ENCODE peak calls at places on chromosomes 7 and 10, in nine cellular contexts. One of them, this sample, is unnamed.

GRCh38 chr10:24209421-24209770 is 458 bp downstream of the KIAA1217 start:
- DNase-seq in GM23338: no peak
- DNase-seq in A549: no peak
- DNase-seq in fibroblast of lung: peak; percentile 66
- DNase-seq in fibroblast of pulmonary artery: peak; percentile 23
- DNase-seq in coronary artery: no peak
- DNase-seq in OCI-LY7: no peak
- DNase-seq in heart left ventricle: no peak
- DNase-seq in neural progenitor cell: peak; percentile 46
- DNase-seq in this sample: peak; percentile 38

GRCh38 chr10:71666607-71667373 is 52.8 kb downstream of the C10orf105 start:
- DNase-seq in fibroblast of lung: peak; percentile 23
- DNase-seq in A549: no peak
- DNase-seq in GM23338: no peak
- DNase-seq in heart left ventricle: no peak
- DNase-seq in OCI-LY7: no peak
- DNase-seq in neural progenitor cell: peak; percentile 52
- DNase-seq in coronary artery: no peak
- DNase-seq in fibroblast of pulmonary artery: no peak
- DNase-seq in this sample: no peak

GRCh38 chr10:128324058-128324457 is 197.8 kb upstream of the MKI67 start:
- DNase-seq in A549: peak; percentile 14
- DNase-seq in GM23338: peak; percentile 66
- DNase-seq in coronary artery: no peak
- DNase-seq in neural progenitor cell: peak; percentile 83
- DNase-seq in fibroblast of pulmonary artery: no peak
- DNase-seq in OCI-LY7: no peak
- DNase-seq in heart left ventricle: no peak
- DNase-seq in fibroblast of lung: no peak
- DNase-seq in this sample: peak; percentile 7

GRCh38 chr10:65294329-65294728 is 1631.5 kb upstream of the LRRTM3 start:
- DNase-seq in OCI-LY7: no peak
- DNase-seq in heart left ventricle: no peak
- DNase-seq in neural progenitor cell: no peak
- DNase-seq in GM23338: peak; percentile 30
- DNase-seq in coronary artery: no peak
- DNase-seq in fibroblast of lung: peak; percentile 37
- DNase-seq in fibroblast of pulmonary artery: peak; percentile 9
- DNase-seq in A549: no peak
- DNase-seq in this sample: no peak

GRCh38 chr7:26192485-26193087 is 8.0 kb downstream of the HNRNPA2B1 start:
- DNase-seq in GM23338: no peak
- DNase-seq in OCI-LY7: no peak
- DNase-seq in fibroblast of lung: no peak
- DNase-seq in A549: no peak
- DNase-seq in coronary artery: no peak
- DNase-seq in fibroblast of pulmonary artery: no peak
- DNase-seq in heart left ventricle: no peak
- DNase-seq in neural progenitor cell: no peak
- DNase-seq in this sample: no peak

GRCh38 chr7:108135446-108136190 is 5.5 kb upstream of the LAMB4 start:
- DNase-seq in fibroblast of pulmonary artery: no peak
- DNase-seq in heart left ventricle: no peak
- DNase-seq in GM23338: no peak
- DNase-seq in A549: no peak
- DNase-seq in OCI-LY7: peak; percentile 7
- DNase-seq in fibroblast of lung: no peak
- DNase-seq in coronary artery: no peak
- DNase-seq in neural progenitor cell: no peak
- DNase-seq in this sample: no peak

GRCh38 chr10:21519327-21519933 is 6.1 kb downstream of the SKIDA1 start:
- DNase-seq in heart left ventricle: no peak
- DNase-seq in fibroblast of pulmonary artery: no peak
- DNase-seq in coronary artery: no peak
- DNase-seq in neural progenitor cell: peak; percentile 14
- DNase-seq in OCI-LY7: no peak
- DNase-seq in fibroblast of lung: peak; percentile 39
- DNase-seq in A549: no peak
- DNase-seq in GM23338: no peak
- DNase-seq in this sample: no peak

GRCh38 chr10:33265621-33266020 is 68.8 kb downstream of the NRP1 start:
- DNase-seq in A549: no peak
- DNase-seq in coronary artery: no peak
- DNase-seq in GM23338: no peak
- DNase-seq in neural progenitor cell: no peak
- DNase-seq in fibroblast of lung: no peak
- DNase-seq in fibroblast of pulmonary artery: no peak
- DNase-seq in heart left ventricle: no peak
- DNase-seq in OCI-LY7: no peak
- DNase-seq in this sample: no peak

GRCh38 chr10:30788307-30788706 is 158.8 kb upstream of the LYZL2 start:
- DNase-seq in fibroblast of lung: peak; percentile 54
- DNase-seq in fibroblast of pulmonary artery: peak; percentile 47
- DNase-seq in heart left ventricle: no peak
- DNase-seq in OCI-LY7: no peak
- DNase-seq in coronary artery: no peak
- DNase-seq in A549: no peak
- DNase-seq in GM23338: no peak
- DNase-seq in neural progenitor cell: no peak
- DNase-seq in this sample: peak; percentile 26

GRCh38 chr7:44291733-44292395 is 33.5 kb downstream of the CAMK2B start:
- DNase-seq in fibroblast of pulmonary artery: peak; percentile 52
- DNase-seq in coronary artery: no peak
- DNase-seq in heart left ventricle: peak; percentile 14
- DNase-seq in fibroblast of lung: no peak
- DNase-seq in OCI-LY7: no peak
- DNase-seq in neural progenitor cell: peak; percentile 1
- DNase-seq in GM23338: no peak
- DNase-seq in A549: no peak
- DNase-seq in this sample: no peak

GRCh38 chr7:142024547-142024946 is 28.9 kb downstream of the MGAM start:
- DNase-seq in neural progenitor cell: no peak
- DNase-seq in heart left ventricle: no peak
- DNase-seq in fibroblast of pulmonary artery: no peak
- DNase-seq in GM23338: no peak
- DNase-seq in OCI-LY7: no peak
- DNase-seq in A549: no peak
- DNase-seq in coronary artery: no peak
- DNase-seq in fibroblast of lung: peak; percentile 61
- DNase-seq in this sample: peak; percentile 13

GRCh38 chr7:150941983-150942590 is 36.0 kb downstream of the KCNH2 start:
- DNase-seq in GM23338: no peak
- DNase-seq in A549: no peak
- DNase-seq in OCI-LY7: peak; percentile 42
- DNase-seq in heart left ventricle: peak; percentile 64
- DNase-seq in fibroblast of pulmonary artery: no peak
- DNase-seq in coronary artery: no peak
- DNase-seq in fibroblast of lung: no peak
- DNase-seq in neural progenitor cell: no peak
- DNase-seq in this sample: no peak

GRCh38 chr10:42680267-42680666 is 41.9 kb upstream of the ZNF33B start:
- DNase-seq in fibroblast of pulmonary artery: no peak
- DNase-seq in OCI-LY7: no peak
- DNase-seq in coronary artery: no peak
- DNase-seq in GM23338: no peak
- DNase-seq in fibroblast of lung: no peak
- DNase-seq in A549: no peak
- DNase-seq in heart left ventricle: no peak
- DNase-seq in neural progenitor cell: no peak
- DNase-seq in this sample: no peak

GRCh38 chr10:93580824-93581223 is 14.4 kb downstream of the FFAR4 start:
- DNase-seq in neural progenitor cell: peak; percentile 86
- DNase-seq in fibroblast of pulmonary artery: peak; percentile 14
- DNase-seq in heart left ventricle: no peak
- DNase-seq in fibroblast of lung: peak; percentile 18
- DNase-seq in coronary artery: no peak
- DNase-seq in A549: peak; percentile 56
- DNase-seq in GM23338: peak; percentile 72
- DNase-seq in OCI-LY7: no peak
- DNase-seq in this sample: no peak

GRCh38 chr10:68154211-68154497 is 44.9 kb downstream of the MYPN start:
- DNase-seq in fibroblast of lung: peak; percentile 78
- DNase-seq in OCI-LY7: peak; percentile 10
- DNase-seq in neural progenitor cell: peak; percentile 29
- DNase-seq in GM23338: peak; percentile 57
- DNase-seq in heart left ventricle: peak; percentile 63
- DNase-seq in A549: peak; percentile 29
- DNase-seq in coronary artery: no peak
- DNase-seq in fibroblast of pulmonary artery: peak; percentile 38
- DNase-seq in this sample: no peak

DNA sequence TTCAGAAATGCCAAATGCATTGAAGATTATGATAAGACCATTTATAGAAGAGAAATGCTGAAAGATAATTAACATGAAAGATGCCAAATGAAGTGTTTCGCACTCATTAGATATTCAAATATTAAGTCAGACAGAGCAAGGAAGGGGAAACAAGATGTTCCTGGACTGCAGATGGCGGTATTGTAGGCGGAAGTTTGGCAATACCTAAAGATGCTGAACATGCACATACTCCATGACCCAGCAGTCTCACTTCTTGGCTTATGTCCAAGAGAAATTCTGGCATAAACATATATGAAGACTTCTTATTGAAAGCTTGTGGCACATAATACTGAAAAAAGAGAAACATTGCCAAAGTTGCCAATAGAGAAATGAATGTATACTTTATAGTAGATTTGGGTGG is 325.4 kb upstream of the SEMA3C start:
- DNase-seq in OCI-LY7: no peak
- DNase-seq in fibroblast of pulmonary artery: peak; percentile 65
- DNase-seq in neural progenitor cell: no peak
- DNase-seq in coronary artery: no peak
- DNase-seq in GM23338: no peak
- DNase-seq in fibroblast of lung: no peak
- DNase-seq in A549: peak; percentile 61
- DNase-seq in heart left ventricle: no peak
- DNase-seq in this sample: peak; percentile 71
- TF ChIP-seq CTCF in OCI-LY7: no peak
- TF ChIP-seq CTCF in fibroblast of pulmonary artery: no peak
- TF ChIP-seq CTCF in neural progenitor cell: peak; percentile 9
- TF ChIP-seq CTCF in coronary artery: no peak
- TF ChIP-seq CTCF in GM23338: peak; percentile 40
- TF ChIP-seq CTCF in fibroblast of lung: peak; percentile 22
- TF ChIP-seq CTCF in A549: no peak
- TF ChIP-seq CTCF in heart left ventricle: no peak
- TF ChIP-seq CTCF in this sample: peak; percentile 21

GRCh38 chr10:76784076-76784475 is 853.5 kb downstream of the KCNMA1 start:
- DNase-seq in GM23338: no peak
- DNase-seq in fibroblast of lung: no peak
- DNase-seq in fibroblast of pulmonary artery: no peak
- DNase-seq in OCI-LY7: no peak
- DNase-seq in A549: no peak
- DNase-seq in heart left ventricle: no peak
- DNase-seq in neural progenitor cell: no peak
- DNase-seq in coronary artery: no peak
- DNase-seq in this sample: no peak

GRCh38 chr10:76779821-76780281 is 857.8 kb downstream of the KCNMA1 start:
- DNase-seq in neural progenitor cell: peak; percentile 8
- DNase-seq in A549: no peak
- DNase-seq in heart left ventricle: no peak
- DNase-seq in OCI-LY7: no peak
- DNase-seq in coronary artery: no peak
- DNase-seq in GM23338: peak; percentile 5
- DNase-seq in fibroblast of pulmonary artery: no peak
- DNase-seq in fibroblast of lung: no peak
- DNase-seq in this sample: no peak

GRCh38 chr10:76774987-76775603 is 862.5 kb downstream of the KCNMA1 start:
- DNase-seq in neural progenitor cell: no peak
- DNase-seq in fibroblast of lung: no peak
- DNase-seq in heart left ventricle: peak; percentile 64
- DNase-seq in GM23338: no peak
- DNase-seq in A549: no peak
- DNase-seq in OCI-LY7: no peak
- DNase-seq in fibroblast of pulmonary artery: no peak
- DNase-seq in coronary artery: no peak
- DNase-seq in this sample: no peak

GRCh38 chr10:76779163-76779820 is 858.3 kb downstream of the KCNMA1 start:
- DNase-seq in heart left ventricle: no peak
- DNase-seq in fibroblast of lung: peak; percentile 85
- DNase-seq in coronary artery: no peak
- DNase-seq in A549: no peak
- DNase-seq in neural progenitor cell: peak; percentile 68
- DNase-seq in OCI-LY7: no peak
- DNase-seq in GM23338: peak; percentile 77
- DNase-seq in fibroblast of pulmonary artery: no peak
- DNase-seq in this sample: peak; percentile 8
- TF ChIP-seq CTCF in heart left ventricle: no peak
- TF ChIP-seq CTCF in fibroblast of lung: peak; percentile 11
- TF ChIP-seq CTCF in coronary artery: no peak
- TF ChIP-seq CTCF in A549: no peak
- TF ChIP-seq CTCF in neural progenitor cell: peak; percentile 19
- TF ChIP-seq CTCF in OCI-LY7: no peak
- TF ChIP-seq CTCF in GM23338: peak; percentile 32
- TF ChIP-seq CTCF in fibroblast of pulmonary artery: no peak
- TF ChIP-seq CTCF in this sample: no peak

GRCh38 chr7:17679427-17679826 is 260.9 kb downstream of the SNX13 start:
- DNase-seq in heart left ventricle: no peak
- DNase-seq in neural progenitor cell: peak; percentile 40
- DNase-seq in coronary artery: no peak
- DNase-seq in GM23338: peak; percentile 16
- DNase-seq in fibroblast of lung: peak; percentile 74
- DNase-seq in OCI-LY7: no peak
- DNase-seq in A549: peak; percentile 37
- DNase-seq in fibroblast of pulmonary artery: peak; percentile 64
- DNase-seq in this sample: peak; percentile 61

GRCh38 chr7:17681965-17682364 is 258.3 kb downstream of the SNX13 start:
- DNase-seq in coronary artery: no peak
- DNase-seq in GM23338: no peak
- DNase-seq in heart left ventricle: no peak
- DNase-seq in fibroblast of lung: peak; percentile 78
- DNase-seq in neural progenitor cell: no peak
- DNase-seq in A549: no peak
- DNase-seq in fibroblast of pulmonary artery: peak; percentile 44
- DNase-seq in OCI-LY7: no peak
- DNase-seq in this sample: peak; percentile 32

GRCh38 chr7:17682586-17682985 is 257.7 kb downstream of the SNX13 start:
- DNase-seq in coronary artery: no peak
- DNase-seq in fibroblast of lung: peak; percentile 45
- DNase-seq in OCI-LY7: no peak
- DNase-seq in GM23338: no peak
- DNase-seq in A549: no peak
- DNase-seq in heart left ventricle: no peak
- DNase-seq in fibroblast of pulmonary artery: no peak
- DNase-seq in neural progenitor cell: no peak
- DNase-seq in this sample: no peak

GRCh38 chr7:17680943-17681351 is 259.3 kb downstream of the SNX13 start:
- DNase-seq in GM23338: peak; percentile 56
- DNase-seq in fibroblast of lung: no peak
- DNase-seq in heart left ventricle: no peak
- DNase-seq in coronary artery: no peak
- DNase-seq in fibroblast of pulmonary artery: peak; percentile 75
- DNase-seq in OCI-LY7: peak; percentile 25
- DNase-seq in neural progenitor cell: peak; percentile 11
- DNase-seq in A549: peak; percentile 20
- DNase-seq in this sample: peak; percentile 41

GRCh38 chr7:17680026-17680425 is 260.3 kb downstream of the SNX13 start:
- DNase-seq in GM23338: peak; percentile 20
- DNase-seq in fibroblast of pulmonary artery: peak; percentile 95
- DNase-seq in neural progenitor cell: peak; percentile 73
- DNase-seq in fibroblast of lung: peak; percentile 95
- DNase-seq in heart left ventricle: no peak
- DNase-seq in OCI-LY7: no peak
- DNase-seq in coronary artery: no peak
- DNase-seq in A549: peak; percentile 72
- DNase-seq in this sample: peak; percentile 94
- TF ChIP-seq CTCF in GM23338: no peak
- TF ChIP-seq CTCF in fibroblast of pulmonary artery: no peak
- TF ChIP-seq CTCF in neural progenitor cell: no peak
- TF ChIP-seq CTCF in fibroblast of lung: no peak
- TF ChIP-seq CTCF in heart left ventricle: no peak
- TF ChIP-seq CTCF in OCI-LY7: no peak
- TF ChIP-seq CTCF in coronary artery: no peak
- TF ChIP-seq CTCF in A549: no peak
- TF ChIP-seq CTCF in this sample: no peak

GRCh38 chr7:50842061-50842460 is 59.4 kb upstream of the GRB10 start:
- DNase-seq in OCI-LY7: no peak
- DNase-seq in heart left ventricle: no peak
- DNase-seq in coronary artery: no peak
- DNase-seq in fibroblast of pulmonary artery: no peak
- DNase-seq in A549: no peak
- DNase-seq in fibroblast of lung: no peak
- DNase-seq in neural progenitor cell: no peak
- DNase-seq in GM23338: no peak
- DNase-seq in this sample: no peak
- TF ChIP-seq CTCF in OCI-LY7: no peak
- TF ChIP-seq CTCF in heart left ventricle: no peak
- TF ChIP-seq CTCF in coronary artery: no peak
- TF ChIP-seq CTCF in fibroblast of pulmonary artery: no peak
- TF ChIP-seq CTCF in A549: no peak
- TF ChIP-seq CTCF in fibroblast of lung: no peak
- TF ChIP-seq CTCF in neural progenitor cell: no peak
- TF ChIP-seq CTCF in GM23338: no peak
- TF ChIP-seq CTCF in this sample: no peak

This sample was measured in MCF 10A.